ENCODE peak calls at places on chromosome 5, in four cellular contexts. Y is Kasumi-1; A is stimulated activated CD4-positive, alpha-beta T cell treated with anti-CD3 and anti-CD28 coated beads, Interleukin-4, amount 100 ng/mL, for 4 hours; C is activated effector memory CD4-positive, alpha-beta T cell treated with anti-CD3 and anti-CD28 coated beads, Interleukin-2, amount 50 U/mL, for 16 hours. M is an unnamed sample.

GRCh38 chr5:885127-885442 is 7.5 kb downstream of the BRD9 start:
- DNase-seq in Y (no peak), C (no peak), A (no peak), M (no peak)

GRCh38 chr5:148794729-148795590 is 31.5 kb upstream of the ADRB2 start:
- DNase-seq in A (no peak), C (no peak), Y (peak), M (no peak)

GRCh38 chr5:111848374-111848914 is 91.5 kb upstream of the NREP start:
- DNase-seq in Y (no peak), C (no peak), A (no peak), M (no peak)

GRCh38 chr5:61402970-61403369 is 70.9 kb downstream of the ZSWIM6 start:
- DNase-seq in Y (no peak), C (no peak), A (no peak), M (no peak)

GRCh38 chr5:171207256-171207866 is 101.7 kb upstream of the TLX3 start:
- DNase-seq in C (no peak), Y (peak), A (no peak), M (no peak)

GRCh38 chr5:139262414-139263139 is 31.0 kb upstream of the MATR3 start:
- DNase-seq in C (peak), Y (peak), A (peak), M (peak)

GRCh38 chr5:116441223-116441622 is 133.4 kb downstream of the SEMA6A start:
- DNase-seq in C (no peak), Y (no peak), A (no peak), M (no peak)

GRCh38 chr5:172412724-172413260 is 41.5 kb downstream of the SH3PXD2B start:
- DNase-seq in Y (peak), C (no peak), A (no peak), M (peak)

GRCh38 chr5:122229551-122229950 is 82.5 kb upstream of the SNCAIP start:
- DNase-seq in A (no peak), Y (no peak), C (no peak), M (no peak)

GRCh38 chr5:128284236-128284635 is 200.7 kb downstream of the SLC12A2 start:
- DNase-seq in Y (no peak), A (no peak), C (no peak), M (no peak)

GRCh38 chr5:28809811-28810750 is 1771.7 kb upstream of the CDH9 start:
- DNase-seq in C (no peak), A (no peak), Y (no peak), M (no peak)

GRCh38 chr5:165360366-165361142 is 1855.1 kb downstream of the MAT2B start:
- DNase-seq in Y (no peak), C (no peak), A (no peak), M (no peak)

GRCh38 chr5:150155258-150156032 is at the start of gene PDGFRB:
- DNase-seq in C (no peak), Y (no peak), A (peak), M (peak)

GRCh38 chr5:124706729-124707361 is 39.6 kb downstream of the ZNF608 start:
- DNase-seq in Y (no peak), C (no peak), A (no peak), M (peak)

GRCh38 chr5:125151150-125151932 is 404.9 kb upstream of the ZNF608 start:
- DNase-seq in Y (no peak), A (no peak), C (no peak), M (no peak)

GRCh38 chr5:163005949-163006348 is 431.4 kb upstream of the CCNG1 start:
- DNase-seq in Y (no peak), A (no peak), C (no peak), M (no peak)

GRCh38 chr5:115545065-115545882 is 699 bp upstream of the FEM1C start:
- DNase-seq in A (no peak), Y (no peak), C (no peak), M (no peak)